ENCODE peak calls at places on chromosomes 16 and 17, in ten cellular contexts. Z is kidney; V is substantia nigra; W is D721Med; I is epithelial cell of esophagus; K is Caki2; U is ovary; G is activated naive CD4-positive, alpha-beta T cell treated with anti-CD3 and anti-CD28 coated beads, Interleukin-2, amount 10 ng/mL, durations not matched to agents 7 days and 5 days; Y is naive B cell; Q is CD4-positive, alpha-beta T cell. C is an unnamed sample.
A peak's percentile ranks its signal among the peaks of the same experiment; 100 is the strongest.

GRCh38 chr16:56189990-56190902 is 1.0 kb upstream of the GNAO1 start:
- DNase-seq in Z (peak; percentile 69), V (peak; percentile 38), W (no peak), I (no peak), K (no peak), U (no peak), G (no peak), Y (no peak), Q (no peak), C (no peak)

GRCh38 chr16:57341441-57342303 is 16.9 kb upstream of the CCL22 start:
- DNase-seq in Z (no peak), V (no peak), W (no peak), I (peak; percentile 100), K (peak; percentile 92), U (no peak), G (no peak), Y (no peak), Q (no peak), C (peak; percentile 96)

GRCh38 chr17:17693253-17693954 is 12.1 kb downstream of the RAI1 start:
- DNase-seq in Z (no peak), V (peak; percentile 79), W (no peak), I (peak; percentile 79), K (peak; percentile 37), U (peak; percentile 52), G (no peak), Y (no peak), Q (no peak), C (no peak)

GRCh38 chr16:29992371-29992967 is 2.9 kb downstream of the HIRIP3 start:
- DNase-seq in Z (no peak), V (no peak), W (no peak), I (no peak), K (peak; percentile 19), U (no peak), G (no peak), Y (no peak), Q (no peak), C (no peak)

GRCh38 chr17:4007346-4008081 is 43.3 kb upstream of the ATP2A3 start:
- DNase-seq in Z (peak; percentile 71), V (no peak), W (no peak), I (no peak), K (no peak), U (no peak), G (no peak), Y (no peak), Q (no peak), C (no peak)

GRCh38 chr17:39939588-39940419 is 12.3 kb downstream of the LRRC3C start:
- DNase-seq in Z (no peak), V (peak; percentile 5), W (no peak), I (peak; percentile 71), K (peak; percentile 40), U (no peak), G (peak; percentile 63), Y (peak; percentile 33), Q (no peak), C (peak; percentile 89)

GRCh38 chr16:4323071-4323844 is 7.4 kb downstream of the GLIS2 start:
- DNase-seq in Z (peak; percentile 87), V (peak; percentile 6), W (no peak), I (no peak), K (no peak), U (peak; percentile 37), G (no peak), Y (no peak), Q (no peak), C (no peak)

GRCh38 chr16:83420206-83420760 is 387.5 kb upstream of the HSBP1 start:
- DNase-seq in Z (no peak), V (no peak), W (no peak), I (peak; percentile 52), K (peak; percentile 38), U (no peak), G (no peak), Y (no peak), Q (no peak), C (peak; percentile 52)

GRCh38 chr16:89860747-89861304 is 12.6 kb upstream of the TCF25 start:
- DNase-seq in Z (peak; percentile 88), V (peak; percentile 8), W (peak; percentile 70), I (peak; percentile 53), K (peak; percentile 38), U (peak; percentile 61), G (peak; percentile 83), Y (peak; percentile 78), Q (peak; percentile 68), C (peak; percentile 24)

GRCh38 chr17:75652934-75653549 is 13.9 kb downstream of the RECQL5 start:
- DNase-seq in Z (peak; percentile 64), V (peak; percentile 11), W (no peak), I (peak; percentile 37), K (peak; percentile 33), U (no peak), G (peak; percentile 47), Y (peak; percentile 40), Q (no peak), C (no peak)

GRCh38 chr17:11330871-11331270 is 89.9 kb downstream of the SHISA6 start:
- DNase-seq in Z (no peak), V (no peak), W (no peak), I (no peak), K (no peak), U (no peak), G (no peak), Y (no peak), Q (no peak), C (peak; percentile 1)

GRCh38 chr17:76145231-76146052 is 4.4 kb upstream of the FOXJ1 start:
- DNase-seq in Z (no peak), V (no peak), W (no peak), I (peak; percentile 24), K (no peak), U (no peak), G (peak; percentile 78), Y (peak; percentile 59), Q (peak; percentile 56), C (no peak)

GRCh38 chr17:79559111-79559887 is 51.6 kb downstream of the RBFOX3 start:
- DNase-seq in Z (no peak), V (no peak), W (no peak), I (no peak), K (no peak), U (no peak), G (no peak), Y (no peak), Q (no peak), C (no peak)

GRCh38 chr17:45775576-45776011 is 8.5 kb upstream of the CRHR1 start:
- DNase-seq in Z (peak; percentile 93), V (no peak), W (no peak), I (no peak), K (peak; percentile 61), U (no peak), G (no peak), Y (no peak), Q (no peak), C (peak; percentile 12)

GRCh38 chr16:15484662-15485061 is 50.3 kb downstream of the BMERB1 start:
- DNase-seq in Z (no peak), V (no peak), W (no peak), I (peak; percentile 24), K (no peak), U (no peak), G (no peak), Y (no peak), Q (no peak), C (peak; percentile 60)

GRCh38 chr16:30651124-30652004 is 604 bp downstream of the PRR14 start:
- DNase-seq in Z (peak; percentile 92), V (peak; percentile 57), W (peak; percentile 86), I (peak; percentile 62), K (peak; percentile 72), U (peak; percentile 68), G (peak; percentile 84), Y (peak; percentile 69), Q (peak; percentile 63), C (peak; percentile 69)

GRCh38 chr16:68272501-68273209 is 8.3 kb downstream of the SLC7A6 start:
- DNase-seq in Z (no peak), V (no peak), W (no peak), I (peak; percentile 36), K (no peak), U (no peak), G (peak; percentile 69), Y (no peak), Q (peak; percentile 68), C (no peak)

GRCh38 chr16:50251375-50252081 is 14.8 kb upstream of the ADCY7 start:
- DNase-seq in Z (no peak), V (no peak), W (no peak), I (peak; percentile 54), K (peak; percentile 67), U (no peak), G (no peak), Y (no peak), Q (no peak), C (peak; percentile 96)

GRCh38 chr16:22001591-22001990 is 675 bp upstream of the PDZD9 start:
- DNase-seq in Z (no peak), V (no peak), W (no peak), I (peak; percentile 89), K (no peak), U (no peak), G (no peak), Y (no peak), Q (no peak), C (peak; percentile 46)

GRCh38 chr16:82302007-82302733 is 132.1 kb upstream of the MPHOSPH6 start:
- DNase-seq in Z (no peak), V (no peak), W (no peak), I (no peak), K (no peak), U (no peak), G (no peak), Y (no peak), Q (no peak), C (no peak)

GRCh38 chr17:29180051-29180787 is at the start of gene MYO18A:
- DNase-seq in Z (peak; percentile 92), V (peak; percentile 79), W (peak; percentile 81), I (peak; percentile 86), K (peak; percentile 78), U (peak; percentile 78), G (peak; percentile 85), Y (peak; percentile 75), Q (peak; percentile 78), C (peak; percentile 66)

GRCh38 chr17:34252138-34252889 is 2.8 kb upstream of the CCL2 start:
- DNase-seq in Z (peak; percentile 98), V (peak; percentile 60), W (no peak), I (peak; percentile 24), K (peak; percentile 93), U (peak; percentile 91), G (no peak), Y (peak; percentile 8), Q (no peak), C (peak; percentile 94)

GRCh38 chr17:2412561-2413021 is 11.7 kb upstream of the MNT start:
- DNase-seq in Z (no peak), V (peak; percentile 55), W (no peak), I (no peak), K (no peak), U (no peak), G (no peak), Y (no peak), Q (no peak), C (peak; percentile 75)

GRCh38 chr17:15169676-15170075 is 95.5 kb downstream of the PMP22 start:
- DNase-seq in Z (no peak), V (no peak), W (no peak), I (peak; percentile 17), K (peak; percentile 56), U (no peak), G (no peak), Y (no peak), Q (no peak), C (peak; percentile 32)

C was measured in AG10803.